ENCODE peak calls at places on chromosomes 12 and 14, in ten cellular contexts. E is left ventricle myocardium inferior; Z is NCI-H187; K is stimulated activated CD8-positive, alpha-beta memory T cell treated with anti-CD3 and anti-CD28 coated beads, Interleukin-7, amount 100 ng/mL, for 24 hours; Y is H1; F is MCF 10A; A is CD8-positive, alpha-beta T cell; X is pulmonary artery endothelial cell; T is activated CD4-positive, alpha-beta T cell treated with anti-CD3 and anti-CD28 coated beads, Interleukin-2, amount 50 U/mL, for 48 hours; M is HS-27A. V is an unnamed sample.

GRCh38 chr14:58639842-58640484 is 2.2 kb downstream of the DACT1 start:
- DNase-seq in E (no peak), Z (peak; percentile 66), K (no peak), Y (no peak), F (peak; percentile 66), A (no peak), X (no peak), T (peak; percentile 16), M (no peak), V (peak; percentile 59)

GRCh38 chr12:70032076-70032475 is 207.0 kb downstream of the MYRFL start:
- DNase-seq in E (no peak), Z (no peak), K (no peak), Y (no peak), F (no peak), A (no peak), X (no peak), T (no peak), M (no peak), V (no peak)

GRCh38 chr14:101560534-101561113 is 671 bp upstream of the DIO3 start:
- DNase-seq in E (no peak), Z (no peak), K (no peak), Y (no peak), F (no peak), A (no peak), X (no peak), T (no peak), M (no peak), V (no peak)

GRCh38 chr12:124847675-124848074 is 16.0 kb downstream of the SCARB1 start:
- DNase-seq in E (no peak), Z (no peak), K (no peak), Y (no peak), F (no peak), A (no peak), X (no peak), T (no peak), M (no peak), V (peak; percentile 43)

GRCh38 chr12:19388131-19388549 is 51.2 kb upstream of the AEBP2 start:
- DNase-seq in E (no peak), Z (no peak), K (no peak), Y (no peak), F (no peak), A (no peak), X (no peak), T (no peak), M (no peak), V (no peak)

GRCh38 chr12:79707830-79708229 is 17.1 kb upstream of the PAWR start:
- DNase-seq in E (no peak), Z (no peak), K (no peak), Y (no peak), F (no peak), A (no peak), X (no peak), T (no peak), M (no peak), V (no peak)

GRCh38 chr12:93243689-93244513 is 133.8 kb upstream of the NUDT4 start:
- DNase-seq in E (no peak), Z (no peak), K (no peak), Y (no peak), F (peak; percentile 91), A (no peak), X (no peak), T (no peak), M (no peak), V (peak; percentile 79)

GRCh38 chr12:113684908-113685512 is 213.3 kb upstream of the LHX5 start:
- DNase-seq in E (no peak), Z (no peak), K (no peak), Y (no peak), F (no peak), A (no peak), X (no peak), T (no peak), M (no peak), V (no peak)

GRCh38 chr12:120668091-120668796 is 18.7 kb upstream of the MLEC start:
- DNase-seq in E (no peak), Z (no peak), K (no peak), Y (peak; percentile 41), F (no peak), A (no peak), X (no peak), T (no peak), M (no peak), V (no peak)

GRCh38 chr12:63782466-63782865 is 2.8 kb downstream of the RXYLT1 start:
- DNase-seq in E (no peak), Z (no peak), K (no peak), Y (no peak), F (no peak), A (no peak), X (no peak), T (no peak), M (no peak), V (no peak)

GRCh38 chr12:127280393-127281275 is 986.3 kb upstream of the TMEM132C start:
- DNase-seq in E (peak; percentile 21), Z (no peak), K (peak; percentile 44), Y (peak; percentile 99), F (no peak), A (peak; percentile 57), X (no peak), T (peak; percentile 79), M (no peak), V (peak; percentile 39)

GRCh38 chr12:13024151-13024946 is 19.8 kb upstream of the FAM234B start:
- DNase-seq in E (no peak), Z (no peak), K (no peak), Y (peak; percentile 2), F (no peak), A (no peak), X (no peak), T (no peak), M (peak; percentile 51), V (no peak)

GRCh38 chr14:79730911-79731310 is 480.4 kb downstream of the DIO2 start:
- DNase-seq in E (no peak), Z (no peak), K (no peak), Y (no peak), F (no peak), A (no peak), X (no peak), T (no peak), M (no peak), V (no peak)

V was measured in mammary epithelial cell.